ENCODE peak calls at places on chromosome 21, in five cellular contexts. G is AG08396, Q is omental fat pad, Y is germinal center, J is GM10248. D is an unnamed sample.

GRCh38 chr21:45018131-45019075 is 56.0 kb upstream of the ADARB1 start:
- DNase-seq in G (peak), Q (no peak), Y (no peak), J (no peak), D (peak)

GRCh38 chr21:23247334-23247733 is 2249.1 kb downstream of the NCAM2 start:
- DNase-seq in G (no peak), Q (no peak), Y (no peak), J (no peak), D (no peak)

GRCh38 chr21:31780944-31781343 is 49.0 kb upstream of the SCAF4 start:
- DNase-seq in G (no peak), Q (no peak), Y (peak), J (no peak), D (no peak)

GRCh38 chr21:45252448-45252925 is 35.2 kb downstream of the POFUT2 start:
- DNase-seq in G (no peak), Q (no peak), Y (no peak), J (no peak), D (no peak)

GRCh38 chr21:39346671-39347327 is 2.1 kb downstream of the HMGN1 start:
- DNase-seq in G (no peak), Q (no peak), Y (no peak), J (no peak), D (no peak)

GRCh38 chr21:25569084-25569483 is 38.2 kb downstream of the MRPL39 start:
- DNase-seq in G (no peak), Q (no peak), Y (no peak), J (no peak), D (no peak)

GRCh38 chr21:43654806-43655489 is 4.3 kb downstream of the HSF2BP start:
- DNase-seq in G (peak), Q (no peak), Y (no peak), J (no peak), D (no peak)

GRCh38 chr21:42161401-42161956 is 57.5 kb upstream of the ABCG1 start:
- DNase-seq in G (no peak), Q (no peak), Y (no peak), J (no peak), D (no peak)

GRCh38 chr21:28688381-28688780 is 304.3 kb downstream of the LTN1 start:
- DNase-seq in G (no peak), Q (no peak), Y (no peak), J (no peak), D (no peak)

GRCh38 chr21:46113497-46114176 is 15.7 kb downstream of the COL6A2 start:
- DNase-seq in G (no peak), Q (peak), Y (no peak), J (no peak), D (peak)

GRCh38 chr21:15065381-15066230 is 806 bp upstream of the NRIP1 start:
- DNase-seq in G (peak), Q (peak), Y (peak), J (peak), D (peak)

GRCh38 chr21:45253180-45253579 is 34.5 kb downstream of the POFUT2 start:
- DNase-seq in G (no peak), Q (no peak), Y (no peak), J (no peak), D (no peak)

GRCh38 chr21:37496972-37497371 is 130.4 kb downstream of the DYRK1A start:
- DNase-seq in G (no peak), Q (no peak), Y (no peak), J (no peak), D (no peak)

GRCh38 chr21:28069446-28069845 is 923.2 kb downstream of the LTN1 start:
- DNase-seq in G (peak), Q (no peak), Y (no peak), J (no peak), D (no peak)

GRCh38 chr21:36403713-36404112 is 18.5 kb downstream of the CHAF1B start:
- DNase-seq in G (no peak), Q (no peak), Y (no peak), J (no peak), D (no peak)

GRCh38 chr21:46561448-46562095 is 43.3 kb downstream of the S100B start:
- DNase-seq in G (no peak), Q (no peak), Y (no peak), J (no peak), D (no peak)

GRCh38 chr21:41864311-41865001 is 14.7 kb downstream of the PRDM15 start:
- DNase-seq in G (no peak), Q (no peak), Y (peak), J (no peak), D (no peak)

GRCh38 chr21:46207006-46207919 is 21.3 kb downstream of the LSS start:
- DNase-seq in G (no peak), Q (no peak), Y (no peak), J (no peak), D (no peak)

GRCh38 chr21:34967509-34968289 is 81.4 kb downstream of the RUNX1 start:
- DNase-seq in G (peak), Q (no peak), Y (no peak), J (peak), D (no peak)

GRCh38 chr21:46442938-46443337 is 15.8 kb upstream of the DIP2A start:
- DNase-seq in G (no peak), Q (no peak), Y (no peak), J (no peak), D (no peak)

GRCh38 chr21:31117046-31117916 is 79.0 kb upstream of the KRTAP19-8 start:
- DNase-seq in G (peak), Q (no peak), Y (no peak), J (no peak), D (no peak)

GRCh38 chr21:45003331-45004058 is 63.7 kb downstream of the SLX9 start:
- DNase-seq in G (no peak), Q (no peak), Y (no peak), J (no peak), D (no peak)

GRCh38 chr21:44259082-44259705 is 2.5 kb downstream of the DNMT3L start:
- DNase-seq in G (no peak), Q (no peak), Y (no peak), J (no peak), D (no peak)

GRCh38 chr21:46253610-46254124 is 25.1 kb upstream of the LSS start:
- DNase-seq in G (no peak), Q (no peak), Y (no peak), J (peak), D (no peak)

GRCh38 chr21:41677671-41678015 is 89.2 kb downstream of the RIPK4 start:
- DNase-seq in G (no peak), Q (no peak), Y (no peak), J (no peak), D (no peak)

GRCh38 chr21:22573834-22574233 is 1575.6 kb downstream of the NCAM2 start:
- DNase-seq in G (no peak), Q (no peak), Y (no peak), J (no peak), D (no peak)

GRCh38 chr21:46227811-46228344 is 696 bp downstream of the LSS start:
- DNase-seq in G (no peak), Q (no peak), Y (no peak), J (no peak), D (no peak)

GRCh38 chr21:21151231-21151630 is 153.0 kb downstream of the NCAM2 start:
- DNase-seq in G (no peak), Q (no peak), Y (no peak), J (no peak), D (no peak)

GRCh38 chr21:45632897-45633260 is 10.6 kb upstream of the PCBP3 start:
- DNase-seq in G (no peak), Q (no peak), Y (no peak), J (no peak), D (no peak)

D was measured in mesothelial cell of epicardium.